ENCODE peak calls at places on chromosome 18, in nine cellular contexts. D is AG04450, K is WERI-Rb-1, S is fibroblast of mammary gland, Q is brain microvascular endothelial cell, Y is kidney epithelial cell, I is IMR-90, L is PC-9, F is HL-60. O is an unnamed sample.

GRCh38 chr18:69946608-69947155 is 991 bp downstream of the CD226 start:
- DNase-seq in D (no peak), Q (no peak), F (no peak), I (no peak), Y (no peak), L (no peak), K (no peak), S (no peak), O (no peak)

GRCh38 chr18:23887035-23887434 is 127.5 kb upstream of the TTC39C start:
- DNase-seq in Y (no peak), Q (no peak), L (no peak), S (no peak), K (no peak), D (no peak), F (no peak), I (no peak), O (no peak)

GRCh38 chr18:48699761-48700160 is 160.9 kb downstream of the CTIF start:
- DNase-seq in Q (no peak), F (no peak), D (no peak), K (no peak), L (no peak), S (no peak), I (no peak), Y (no peak), O (no peak)

GRCh38 chr18:28125051-28125450 is 51.9 kb downstream of the CDH2 start:
- DNase-seq in I (no peak), Q (no peak), S (peak; percentile 14), L (no peak), K (no peak), Y (no peak), F (no peak), D (no peak), O (no peak)

GRCh38 chr18:55319517-55319905 is 268.5 kb downstream of the TCF4 start:
- DNase-seq in L (no peak), I (peak; percentile 62), D (no peak), F (no peak), Q (no peak), Y (no peak), S (peak; percentile 69), K (no peak), O (no peak)

GRCh38 chr18:63844254-63844653 is 43.3 kb upstream of the SERPINB2 start:
- DNase-seq in Y (no peak), D (no peak), I (peak; percentile 67), F (no peak), K (no peak), Q (peak; percentile 32), L (no peak), S (peak; percentile 68), O (no peak)

GRCh38 chr18:44579028-44579692 is 101.5 kb upstream of the SETBP1 start:
- DNase-seq in I (peak; percentile 63), L (no peak), K (peak; percentile 9), Y (no peak), Q (no peak), D (no peak), F (no peak), S (peak; percentile 43), O (no peak)

GRCh38 chr18:48800479-48800876 is 150.3 kb downstream of the SMAD7 start:
- DNase-seq in L (no peak), F (no peak), K (peak; percentile 4), Q (no peak), Y (no peak), I (no peak), D (no peak), S (no peak), O (no peak)

GRCh38 chr18:8798996-8799395 is 93.6 kb downstream of the MTCL1 start:
- DNase-seq in I (no peak), D (no peak), Y (no peak), F (no peak), Q (no peak), S (peak; percentile 8), L (peak; percentile 70), K (no peak), O (no peak)

GRCh38 chr18:69978743-69979715 is 31.4 kb upstream of the CD226 start:
- DNase-seq in Y (no peak), D (no peak), L (no peak), F (no peak), K (no peak), Q (no peak), S (no peak), I (no peak), O (no peak)

GRCh38 chr18:28960146-28960545 is 783.2 kb upstream of the CDH2 start:
- DNase-seq in Y (no peak), F (no peak), Q (no peak), K (no peak), S (peak; percentile 60), D (no peak), L (no peak), I (peak; percentile 60), O (no peak)

GRCh38 chr18:57437782-57438668 is 2.9 kb downstream of the ONECUT2 start:
- DNase-seq in L (peak; percentile 60), D (no peak), K (peak; percentile 97), Y (no peak), I (peak; percentile 26), Q (peak; percentile 37), S (peak; percentile 66), F (peak; percentile 36), O (no peak)

GRCh38 chr18:49849331-49850217 is 36.2 kb upstream of the ACAA2 start:
- DNase-seq in L (peak; percentile 93), I (peak; percentile 92), Q (peak; percentile 82), F (no peak), K (peak; percentile 47), S (peak; percentile 92), Y (peak; percentile 98), D (peak; percentile 63), O (no peak)

GRCh38 chr18:31610841-31611240 is 19.2 kb downstream of the TTR start:
- DNase-seq in Y (no peak), K (peak; percentile 89), D (no peak), S (peak; percentile 18), I (no peak), F (no peak), Q (no peak), L (no peak), O (no peak)

GRCh38 chr18:34976899-34977786 is 64.1 kb upstream of the MAPRE2 start:
- DNase-seq in S (peak; percentile 20), D (no peak), Q (peak; percentile 38), I (peak; percentile 19), Y (no peak), L (peak; percentile 66), F (peak; percentile 34), K (peak; percentile 86), O (no peak)

DNA sequence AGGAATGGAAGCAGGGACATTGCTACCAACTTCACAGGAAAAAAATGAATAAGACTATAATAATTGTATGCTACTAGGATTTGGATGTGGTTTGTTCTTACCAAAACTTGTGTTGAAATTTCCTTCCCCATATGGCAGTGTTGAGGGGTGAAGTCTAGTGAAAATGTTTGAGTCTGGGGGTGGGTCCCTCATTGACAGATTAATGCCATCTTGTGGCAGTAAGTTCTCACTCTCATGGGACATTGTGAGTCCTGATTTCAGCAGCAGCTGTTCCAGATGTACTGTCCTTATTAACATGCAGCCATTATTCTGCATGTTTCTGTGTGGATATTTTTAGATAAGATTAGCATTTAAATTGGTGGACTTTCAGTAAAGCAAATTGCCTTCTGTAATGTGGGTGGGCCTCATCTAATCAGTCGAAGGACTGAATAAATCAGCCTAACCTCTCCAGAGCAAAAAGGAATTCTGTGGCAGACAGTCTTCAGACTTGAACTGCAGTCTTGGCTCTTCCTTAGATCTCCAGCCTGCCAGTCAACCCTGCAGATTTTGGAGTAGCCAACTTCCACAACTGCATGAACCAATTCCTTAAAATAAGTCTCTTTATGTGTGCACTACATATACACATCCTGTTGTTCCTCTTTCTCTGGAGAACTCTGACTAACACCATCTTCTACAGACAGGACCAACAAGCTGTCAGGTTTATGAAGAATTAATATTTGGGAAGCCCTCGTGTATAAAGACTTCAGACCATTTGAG is 138.6 kb upstream of the ZNF516 start:
- DNase-seq in K (no peak), I (no peak), L (no peak), S (no peak), F (no peak), Y (no peak), D (no peak), Q (no peak), O (no peak)
- TF ChIP-seq CTCF in K (no peak), I (no peak), L (no peak), S (no peak), F (no peak), Y (no peak), D (no peak), Q (no peak), O (no peak)

GRCh38 chr18:79069792-79070151 is 578 bp downstream of the ATP9B start:
- DNase-seq in S (peak; percentile 10), D (no peak), L (no peak), Y (no peak), F (no peak), K (no peak), I (no peak), Q (no peak), O (no peak)
- H3K4me3 ChIP-seq in S (peak overlapping the region; percentile 84), D (peak overlapping the region; percentile 80), L (peak overlapping the region; percentile 97), Y (peak overlapping the region; percentile 86), F (peak overlapping the region; percentile 70), K (peak overlapping the region; percentile 97), I (peak overlapping the region; percentile 94), Q (peak overlapping the region; percentile 80), O (peak overlapping the region; percentile 76)

GRCh38 chr18:75170022-75170789 is 38.7 kb downstream of the PTGR3 start:
- DNase-seq in K (no peak), D (no peak), Q (no peak), L (no peak), S (no peak), I (no peak), F (no peak), Y (no peak), O (no peak)
- TF ChIP-seq CTCF in K (no peak), D (no peak), Q (no peak), L (peak; percentile 14), S (no peak), I (no peak), F (no peak), Y (no peak), O (no peak)

GRCh38 chr18:74731097-74731496 is 133.4 kb downstream of the ZNF407 start:
- DNase-seq in I (peak; percentile 86), S (peak; percentile 68), K (no peak), F (no peak), Y (no peak), Q (peak; percentile 61), L (peak; percentile 16), D (peak; percentile 48), O (peak; percentile 45)

GRCh38 chr18:74734013-74734444 is 136.4 kb downstream of the ZNF407 start:
- DNase-seq in I (no peak), K (no peak), D (no peak), S (no peak), Q (no peak), L (no peak), F (no peak), Y (no peak), O (no peak)

GRCh38 chr18:74732380-74732779 is 134.7 kb downstream of the ZNF407 start:
- DNase-seq in D (no peak), S (no peak), K (no peak), Q (no peak), Y (no peak), L (no peak), I (no peak), F (no peak), O (no peak)

GRCh38 chr18:74728586-74728985 is 130.9 kb downstream of the ZNF407 start:
- DNase-seq in L (no peak), D (no peak), K (no peak), Y (no peak), F (no peak), I (no peak), S (no peak), Q (no peak), O (no peak)

DNA sequence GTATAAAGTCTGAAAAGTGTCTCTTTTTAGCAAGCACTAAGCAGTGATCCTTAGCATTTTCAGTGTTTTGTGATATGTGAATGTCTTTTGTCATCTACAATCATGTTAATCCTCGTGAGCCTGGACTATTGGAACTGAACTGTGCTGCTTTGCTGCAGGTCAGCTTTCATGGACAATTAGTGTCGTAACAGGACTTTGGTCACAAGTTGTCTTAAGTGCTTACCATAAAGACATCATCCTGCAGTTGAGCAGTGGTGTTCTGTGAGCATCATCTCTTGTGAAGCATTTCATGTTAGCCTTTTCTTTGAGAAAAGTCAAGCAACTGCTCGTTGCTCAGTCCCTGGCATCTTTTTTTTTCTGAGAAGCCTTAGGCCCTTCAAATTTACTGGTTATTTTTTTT is 135.9 kb downstream of the ZNF407 start:
- DNase-seq in K (no peak), F (no peak), I (no peak), L (no peak), D (no peak), Y (no peak), S (no peak), Q (no peak), O (no peak)
- H3K4me3 ChIP-seq in K (no peak overlapping the region), F (no peak overlapping the region), I (no peak overlapping the region), L (no peak overlapping the region), D (no peak overlapping the region), Y (no peak overlapping the region), S (no peak overlapping the region), Q (no peak overlapping the region), O (no peak overlapping the region)

O was measured in AG04449.